ENCODE peak calls at places on chromosomes 13 and 19, in five cellular contexts. W, J, M, Q and I are unnamed samples.

GRCh38 chr13:110240943-110241342 is 66.0 kb downstream of the COL4A1 start:
- DNase-seq in W (no peak), M (no peak), Q (no peak), J (no peak), I (no peak)

GRCh38 chr13:37618554-37618953 is 20.0 kb upstream of the POSTN start:
- DNase-seq in M (no peak), Q (no peak), W (no peak), J (no peak), I (no peak)

GRCh38 chr13:33519561-33520479 is 234.3 kb upstream of the STARD13 start:
- DNase-seq in M (no peak), J (no peak), W (no peak), Q (no peak), I (no peak)

GRCh38 chr13:35720690-35721554 is 244.4 kb upstream of the MAB21L1 start:
- DNase-seq in Q (peak; percentile 84), J (no peak), W (no peak), M (peak; percentile 31), I (peak; percentile 76)

GRCh38 chr13:36421447-36421846 is 10.8 kb upstream of the CCNA1 start:
- DNase-seq in M (no peak), Q (no peak), J (no peak), W (no peak), I (no peak)

GRCh38 chr13:45441633-45442032 is 23.1 kb upstream of the COG3 start:
- DNase-seq in W (no peak), M (peak; percentile 70), J (no peak), Q (no peak), I (no peak)

GRCh38 chr13:50123002-50123401 is 107.8 kb downstream of the KCNRG start:
- DNase-seq in M (peak; percentile 41), W (no peak), Q (no peak), J (no peak), I (peak; percentile 10)

GRCh38 chr19:2759965-2760364 is 20.1 kb upstream of the SLC39A3 start:
- DNase-seq in W (no peak), Q (no peak), J (no peak), M (no peak), I (no peak)

GRCh38 chr19:47414469-47414868 is 4.9 kb downstream of the MEIS3 start:
- DNase-seq in J (no peak), W (no peak), M (peak; percentile 57), Q (peak; percentile 74), I (peak; percentile 55)

GRCh38 chr13:112984501-112984900 is 15.5 kb downstream of the MCF2L start:
- DNase-seq in W (no peak), M (no peak), J (no peak), Q (no peak), I (no peak)

GRCh38 chr13:97239943-97240788 is 18.0 kb downstream of the MBNL2 start:
- DNase-seq in M (no peak), W (no peak), Q (no peak), J (no peak), I (no peak)

GRCh38 chr13:109767023-109767422 is 19.4 kb downstream of the IRS2 start:
- DNase-seq in J (no peak), Q (no peak), W (no peak), M (no peak), I (no peak)

GRCh38 chr13:110128546-110128945 is 178.4 kb downstream of the COL4A1 start:
- DNase-seq in J (no peak), M (no peak), Q (no peak), W (no peak), I (no peak)

GRCh38 chr13:80336335-80336734 is 4.6 kb downstream of the SPRY2 start:
- DNase-seq in J (no peak), M (no peak), Q (no peak), W (no peak), I (no peak)

DNA sequence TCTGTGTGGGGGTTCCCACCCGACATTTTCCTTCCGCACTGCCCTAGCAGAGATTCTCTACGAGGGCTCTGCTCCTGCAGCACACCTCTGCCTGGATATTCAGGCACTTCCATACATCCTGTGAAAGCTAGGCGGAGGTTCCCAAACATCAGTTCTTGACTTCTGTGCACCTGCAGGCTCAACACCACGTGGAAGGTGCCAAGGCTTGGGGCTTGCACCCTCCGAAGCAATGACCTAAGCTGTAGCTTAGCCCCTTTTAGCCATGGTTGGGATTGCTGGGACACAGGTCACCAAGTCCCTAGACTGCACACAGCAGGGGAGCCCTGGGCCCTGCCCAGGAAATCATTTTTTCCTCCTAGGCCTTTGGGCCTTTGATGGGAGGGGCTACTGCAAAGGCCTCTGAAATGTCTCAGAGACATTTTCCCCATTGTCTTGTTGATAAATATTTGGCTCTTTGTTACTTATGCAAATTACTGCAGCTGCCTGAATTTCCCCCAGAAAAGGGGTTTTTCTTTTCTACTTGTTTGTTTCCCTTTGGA is 1004.8 kb downstream of the OLFM4 start:
- DNase-seq in M (no peak), W (no peak), J (no peak), Q (peak; percentile 24), I (no peak)
- H3K4me1 ChIP-seq in M (no peaks in the 10 kb centered on the region), W (no peaks in the 10 kb centered on the region), J (no peaks in the 10 kb centered on the region), Q (peaks cover 7% of the 10 kb centered on the region), I (no peaks in the 10 kb centered on the region)

GRCh38 chr19:1608414-1609391 is 3.4 kb upstream of the UQCR11 start:
- DNase-seq in M (no peak), Q (peak; percentile 36), W (no peak), J (no peak), I (no peak)
- TF ChIP-seq POLR2AphosphoS5 in M (no peak), Q (no peak), W (no peak), J (no peak), I (no peak)

DNA sequence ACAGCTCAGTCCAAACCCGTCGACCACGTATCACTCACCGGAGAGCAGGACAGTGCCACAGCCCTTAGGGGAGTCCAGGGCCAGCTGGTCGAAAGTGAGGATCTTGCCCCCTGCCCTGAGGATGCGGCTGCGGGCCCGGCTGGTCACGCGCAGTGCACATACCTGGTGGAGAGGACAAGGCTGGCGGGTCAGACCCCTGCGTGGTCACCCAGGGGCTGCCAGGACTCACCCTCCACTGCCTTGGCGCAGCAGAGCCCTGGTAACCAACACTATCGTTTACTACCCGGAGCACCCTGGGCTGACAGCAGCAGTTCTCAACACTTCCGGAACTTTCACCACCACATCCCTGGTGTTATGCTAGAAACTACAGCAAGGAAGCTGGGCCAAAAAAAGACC is 1.2 kb upstream of the FAM83E start:
- DNase-seq in M (no peak), W (no peak), Q (no peak), J (no peak), I (no peak)
- H3K4me1 ChIP-seq in M (peaks cover 44% of the 10 kb centered on the region), W (peaks cover 27% of the 10 kb centered on the region), Q (peaks cover 39% of the 10 kb centered on the region), J (peaks cover 57% of the 10 kb centered on the region), I (peaks cover 60% of the 10 kb centered on the region)

DNA sequence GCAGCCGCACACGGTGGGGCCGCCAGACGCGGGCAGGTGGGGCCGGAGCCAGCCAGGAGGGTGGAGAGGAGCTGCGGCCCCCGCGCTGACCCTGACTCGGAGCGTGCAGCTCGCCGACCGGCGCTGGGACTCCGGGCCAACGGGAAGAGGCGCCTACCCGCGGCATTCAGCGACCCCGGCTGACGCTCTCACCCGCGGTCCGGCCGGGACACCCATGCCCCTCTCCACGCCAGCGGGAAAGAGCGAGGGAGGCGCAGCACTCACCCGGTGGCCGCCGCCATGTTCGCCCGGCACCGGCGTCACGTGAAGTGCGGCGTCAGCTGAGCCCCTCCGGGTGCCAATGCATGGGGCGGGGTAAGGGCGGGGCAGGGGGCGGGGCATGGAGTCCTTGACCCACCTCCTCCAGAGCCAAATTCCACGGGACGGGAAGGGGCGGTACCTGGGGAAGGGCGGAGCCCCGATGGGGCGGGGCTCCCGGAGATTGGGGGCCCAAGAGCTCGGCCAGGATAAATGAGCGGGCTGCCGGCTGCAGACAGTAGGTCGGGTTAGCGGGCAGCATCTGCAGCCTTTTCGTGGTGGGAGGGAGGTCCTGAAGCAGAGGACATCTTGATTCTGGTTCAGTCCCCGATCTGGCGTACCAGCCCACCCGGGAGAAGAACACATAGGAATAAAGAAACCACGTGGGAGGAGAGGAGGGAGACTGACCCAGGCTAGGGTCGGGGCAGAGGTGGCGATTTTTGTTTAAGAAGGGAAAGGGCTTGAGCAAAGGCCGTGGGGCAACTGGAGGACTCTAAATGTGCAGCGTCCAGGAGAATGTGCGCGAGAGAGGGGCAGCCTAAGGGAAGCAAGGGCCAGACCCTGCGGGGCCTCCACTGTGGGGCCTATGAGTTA is at the start of gene PEPD:
- DNase-seq in M (peak; percentile 83), Q (peak; percentile 96), J (peak; percentile 92), W (peak; percentile 86), I (peak; percentile 98)
- TF ChIP-seq POLR2AphosphoS5 in M (peak; percentile 79), Q (peak; percentile 86), J (no peak), W (peak; percentile 88), I (peak; percentile 43)

DNA sequence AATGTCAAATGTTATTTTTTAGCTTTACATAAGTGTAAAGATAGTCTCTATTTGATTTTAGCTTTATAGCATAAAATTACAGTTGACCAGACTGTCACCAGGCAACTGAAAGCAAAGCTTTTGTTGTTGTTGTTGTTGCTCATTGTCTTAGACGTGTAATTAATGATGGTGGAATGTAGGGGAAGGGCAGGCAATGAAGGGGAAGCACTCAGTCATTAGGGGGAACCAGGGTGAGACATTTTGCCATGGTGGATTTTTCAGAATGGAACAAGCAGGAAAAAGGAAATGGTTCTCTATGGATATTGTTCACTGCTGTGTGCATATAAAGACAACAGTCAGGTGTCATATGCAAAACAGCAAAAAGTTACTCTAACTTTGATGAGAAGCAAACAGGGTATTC is 110.2 kb downstream of the LRCH1 start:
- DNase-seq in W (no peak), J (no peak), M (no peak), Q (peak; percentile 53), I (no peak)
- H3K4me1 ChIP-seq in W (peaks cover 18% of the 10 kb centered on the region), J (peaks cover 30% of the 10 kb centered on the region), M (peaks cover 89% of the 10 kb centered on the region), Q (peaks cover 51% of the 10 kb centered on the region), I (no peaks in the 10 kb centered on the region)

GRCh38 chr13:44156294-44156658 is 217.3 kb upstream of the SERP2 start:
- DNase-seq in W (no peak), M (no peak), J (no peak), Q (no peak), I (no peak)
- TF ChIP-seq POLR2AphosphoS5 in W (no peak), M (no peak), J (no peak), Q (no peak), I (no peak)

DNA sequence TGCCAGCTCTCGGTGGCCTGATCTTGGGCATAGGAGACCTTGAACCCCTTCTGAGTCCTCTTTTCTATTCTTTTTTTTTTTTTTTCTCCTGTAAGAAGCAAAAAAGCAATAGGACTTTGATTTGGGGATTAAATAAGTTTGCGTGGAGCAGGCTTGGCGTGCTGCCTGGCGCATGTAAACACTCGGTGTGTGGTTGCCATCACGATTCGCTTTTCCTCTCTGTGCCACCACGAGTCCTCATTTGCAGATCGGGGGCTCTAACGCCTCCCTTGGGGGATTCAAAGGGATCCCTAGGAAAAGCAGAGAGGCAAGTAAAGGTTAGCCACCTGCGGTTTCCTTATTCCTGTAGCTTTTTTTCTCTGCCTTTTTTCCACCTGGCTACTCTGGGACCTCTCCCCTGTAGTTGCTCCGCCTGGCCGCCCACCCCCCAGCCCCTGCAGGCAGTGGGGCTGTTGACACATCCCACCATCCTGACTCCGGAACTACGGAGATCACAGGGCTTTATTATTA is 1.3 kb downstream of the SAFB start:
- DNase-seq in Q (peak; percentile 52), J (no peak), M (no peak), W (peak; percentile 63), I (no peak)
- H3K4me1 ChIP-seq in Q (peaks cover 20% of the 10 kb centered on the region), J (peaks cover 75% of the 10 kb centered on the region), M (peaks cover 70% of the 10 kb centered on the region), W (peaks cover 33% of the 10 kb centered on the region), I (peaks cover 57% of the 10 kb centered on the region)